ENCODE peak calls at places on chromosomes 12 and 14, in ten cellular contexts. P is WTC11, D is left ventricle myocardium inferior, I is cardiac fibroblast, A is uterus, R is Calu3, C is astrocyte of the spinal cord, T is endothelial cell, F is kidney, K is heart right ventricle. E is an unnamed sample.

GRCh38 chr12:57272337-57273151 is 21.6 kb upstream of the STAC3 start:
- DNase-seq in D (peak), P (no peak), R (no peak), A (no peak), T (no peak), I (no peak), F (no peak), C (peak), K (peak), E (no peak)

GRCh38 chr14:74368441-74368840 is 20.2 kb downstream of the VRTN start:
- DNase-seq in T (no peak), C (no peak), R (no peak), F (no peak), A (no peak), D (no peak), K (no peak), P (no peak), I (no peak), E (no peak)

GRCh38 chr14:71579331-71579730 is 352.9 kb upstream of the RGS6 start:
- DNase-seq in C (no peak), K (no peak), A (no peak), F (no peak), R (no peak), T (no peak), P (no peak), I (peak), D (no peak), E (no peak)

GRCh38 chr12:132186857-132187620 is 42.8 kb downstream of the NOC4L start:
- DNase-seq in R (no peak), F (peak), T (no peak), K (no peak), D (no peak), A (no peak), C (no peak), I (no peak), P (no peak), E (no peak)

GRCh38 chr12:106274575-106275081 is 26.8 kb upstream of the CKAP4 start:
- DNase-seq in T (no peak), I (peak), K (no peak), D (no peak), P (no peak), R (no peak), A (no peak), C (no peak), F (no peak), E (no peak)

GRCh38 chr12:103529306-103529705 is 33.5 kb upstream of the C12orf42 start:
- DNase-seq in A (no peak), C (no peak), K (no peak), I (no peak), P (no peak), D (no peak), T (no peak), F (no peak), R (no peak), E (no peak)

GRCh38 chr14:93747102-93747501 is 41.2 kb downstream of the PRIMA1 start:
- DNase-seq in F (no peak), P (no peak), D (no peak), K (no peak), A (no peak), R (no peak), T (no peak), C (no peak), I (no peak), E (no peak)

GRCh38 chr14:49512147-49512551 is 74.0 kb downstream of the RPS29 start:
- DNase-seq in P (no peak), D (no peak), C (peak), F (no peak), K (no peak), A (no peak), R (no peak), T (no peak), I (peak), E (no peak)

GRCh38 chr12:16606201-16606849 is 363 bp upstream of the LMO3 start:
- DNase-seq in C (peak), D (no peak), I (peak), P (peak), R (peak), T (no peak), F (peak), A (peak), K (no peak), E (peak)

GRCh38 chr14:72544615-72545387 is 349.1 kb downstream of the DPF3 start:
- DNase-seq in P (peak), F (no peak), R (no peak), C (no peak), T (no peak), D (no peak), K (no peak), I (no peak), A (no peak), E (no peak)

GRCh38 chr14:82642425-82642824 is 1108.8 kb upstream of the SEL1L start:
- DNase-seq in C (peak), A (no peak), K (no peak), D (no peak), P (peak), F (peak), R (no peak), T (no peak), I (no peak), E (peak)

GRCh38 chr12:104011265-104011664 is 38.7 kb downstream of the GLT8D2 start:
- DNase-seq in T (no peak), F (no peak), R (peak), I (peak), A (no peak), K (no peak), D (no peak), P (no peak), C (peak), E (no peak)

GRCh38 chr14:55316528-55316927 is 45.3 kb downstream of the FBXO34 start:
- DNase-seq in D (no peak), F (no peak), P (no peak), T (no peak), R (no peak), A (no peak), C (no peak), I (no peak), K (no peak), E (no peak)

GRCh38 chr14:32077081-32078029 is at the start of gene ARHGAP5:
- DNase-seq in T (peak), I (peak), F (no peak), D (no peak), P (peak), C (peak), R (peak), A (no peak), K (peak), E (peak)

GRCh38 chr14:54050759-54051158 is 94.1 kb upstream of the BMP4 start:
- DNase-seq in D (no peak), C (no peak), T (no peak), R (peak), A (no peak), P (no peak), I (no peak), K (no peak), F (no peak), E (no peak)

GRCh38 chr12:44246481-44247105 is 410.7 kb downstream of the TMEM117 start:
- DNase-seq in F (no peak), P (no peak), K (no peak), A (no peak), C (peak), D (no peak), R (no peak), T (no peak), I (no peak), E (no peak)

GRCh38 chr12:53659609-53660008 is 16.3 kb downstream of the ATP5MC2 start:
- DNase-seq in D (no peak), K (no peak), F (no peak), T (no peak), R (no peak), I (peak), C (peak), A (no peak), P (no peak), E (no peak)

GRCh38 chr12:27970391-27970980 is 2.0 kb downstream of the PTHLH start:
- DNase-seq in R (no peak), C (peak), F (peak), P (peak), A (peak), D (no peak), T (peak), K (peak), I (peak), E (peak)

GRCh38 chr14:22996823-22997301 is 13.1 kb downstream of the C14orf93 start:
- DNase-seq in I (no peak), A (peak), C (no peak), T (no peak), F (no peak), R (no peak), P (no peak), D (no peak), K (no peak), E (peak)

GRCh38 chr12:17333287-17333686 is 727.3 kb upstream of the LMO3 start:
- DNase-seq in P (no peak), D (no peak), F (no peak), R (no peak), C (no peak), K (no peak), T (no peak), I (no peak), A (no peak), E (no peak)

GRCh38 chr12:92735131-92735721 is 32.4 kb downstream of the PLEKHG7 start:
- DNase-seq in D (no peak), A (no peak), R (peak), T (no peak), P (no peak), K (peak), F (no peak), C (peak), I (peak), E (no peak)

GRCh38 chr12:27331927-27332324 is 710 bp upstream of the BMAL2 start:
- DNase-seq in D (no peak), F (no peak), C (peak), I (peak), R (no peak), T (no peak), A (no peak), P (no peak), K (no peak), E (no peak)

GRCh38 chr14:88599321-88599720 is 36.5 kb downstream of the ZC3H14 start:
- DNase-seq in I (no peak), D (no peak), T (no peak), A (no peak), F (no peak), R (no peak), C (no peak), P (no peak), K (no peak), E (no peak)

GRCh38 chr14:30558675-30559555 is at the start of gene G2E3:
- DNase-seq in K (peak), C (peak), F (peak), D (peak), P (peak), R (peak), A (peak), T (peak), I (peak), E (peak)

GRCh38 chr12:2263921-2264320 is 211.1 kb downstream of the CACNA1C start:
- DNase-seq in A (no peak), I (no peak), F (no peak), C (no peak), D (no peak), K (no peak), R (no peak), P (no peak), T (no peak), E (no peak)

GRCh38 chr12:102769323-102769916 is 147.6 kb downstream of the PAH start:
- DNase-seq in R (peak), D (peak), F (no peak), K (peak), A (peak), P (peak), C (peak), I (peak), T (peak), E (peak)

GRCh38 chr12:11652351-11653040 is 3.0 kb downstream of the ETV6 start:
- DNase-seq in C (peak), F (no peak), A (no peak), I (peak), D (no peak), K (peak), R (peak), P (no peak), T (no peak), E (no peak)

GRCh38 chr12:6450869-6451347 is 934 bp upstream of the TAPBPL start:
- DNase-seq in D (no peak), F (no peak), T (no peak), A (peak), C (no peak), P (no peak), K (no peak), R (no peak), I (no peak), E (peak)
- TF ChIP-seq CTCF in D (no peak), F (no peak), T (no peak), A (no peak), C (no peak), P (no peak), K (no peak), R (no peak), I (no peak), E (no peak)

GRCh38 chr12:107458990-107459389 is 226.6 kb upstream of the PWP1 start:
- DNase-seq in D (no peak), F (no peak), T (no peak), A (no peak), K (no peak), I (no peak), C (no peak), R (no peak), P (no peak), E (no peak)

GRCh38 chr12:107459649-107460048 is 225.9 kb upstream of the PWP1 start:
- DNase-seq in D (no peak), C (no peak), R (no peak), K (no peak), I (no peak), T (no peak), P (peak), F (no peak), A (no peak), E (no peak)

GRCh38 chr12:107464644-107465043 is 221.0 kb upstream of the PWP1 start:
- DNase-seq in C (no peak), A (no peak), P (no peak), I (no peak), K (no peak), F (no peak), D (no peak), T (no peak), R (no peak), E (no peak)

GRCh38 chr12:107461222-107461980 is 224.2 kb upstream of the PWP1 start:
- DNase-seq in T (no peak), K (no peak), P (no peak), A (no peak), D (no peak), C (peak), F (no peak), I (peak), R (no peak), E (no peak)

DNA sequence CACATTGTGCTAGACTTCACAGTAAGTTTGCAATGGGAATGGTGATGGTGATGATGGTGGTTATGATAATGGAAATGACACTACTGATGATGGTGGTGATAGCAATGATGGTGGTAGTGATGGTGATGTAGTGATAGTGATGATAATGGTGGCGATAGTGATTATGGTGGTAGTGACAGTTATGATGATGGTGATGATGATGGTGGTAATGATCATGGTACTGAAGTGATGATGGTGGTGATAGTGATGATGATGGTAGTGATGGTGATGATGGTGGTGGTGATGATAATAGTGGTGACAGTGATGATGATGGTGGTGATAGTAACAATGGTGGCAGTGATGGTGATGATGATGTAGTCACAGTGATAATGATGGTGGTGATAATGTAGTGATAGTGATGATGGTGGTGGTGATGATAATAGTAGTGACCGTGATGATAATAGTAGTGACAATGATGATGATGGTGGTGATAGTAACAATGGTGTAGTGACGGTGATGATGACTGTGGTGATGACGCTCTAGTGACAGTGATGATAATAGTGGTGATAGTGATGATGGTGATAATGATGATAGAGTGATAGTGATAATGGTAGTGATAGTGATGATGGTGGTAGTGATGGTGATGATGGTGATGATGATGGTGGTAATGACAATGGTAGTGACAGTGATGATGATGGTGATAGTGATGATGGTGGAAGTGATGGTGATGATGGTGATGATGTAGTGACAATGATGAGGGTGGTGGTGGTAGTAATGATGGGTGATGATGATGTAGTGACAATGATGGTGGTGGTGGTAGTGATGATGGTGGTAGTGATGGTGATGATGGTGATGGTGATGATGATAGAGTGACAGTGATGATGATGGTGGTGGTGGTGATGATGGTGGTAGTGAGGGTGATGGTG is 222.9 kb upstream of the PWP1 start:
- DNase-seq in A (no peak), K (no peak), I (no peak), P (no peak), T (no peak), R (no peak), F (no peak), D (no peak), C (no peak), E (no peak)
- TF ChIP-seq CTCF in A (no peak), K (no peak), I (no peak), P (no peak), T (no peak), R (no peak), F (no peak), D (no peak), C (no peak), E (no peak)

GRCh38 chr12:4584896-4585295 is 22.9 kb downstream of the DYRK4 start:
- DNase-seq in I (no peak), F (no peak), T (no peak), K (no peak), A (no peak), C (no peak), R (no peak), P (no peak), D (no peak), E (no peak)
- TF ChIP-seq CTCF in I (no peak), F (no peak), T (no peak), K (no peak), A (no peak), C (no peak), R (no peak), P (no peak), D (no peak), E (no peak)

DNA sequence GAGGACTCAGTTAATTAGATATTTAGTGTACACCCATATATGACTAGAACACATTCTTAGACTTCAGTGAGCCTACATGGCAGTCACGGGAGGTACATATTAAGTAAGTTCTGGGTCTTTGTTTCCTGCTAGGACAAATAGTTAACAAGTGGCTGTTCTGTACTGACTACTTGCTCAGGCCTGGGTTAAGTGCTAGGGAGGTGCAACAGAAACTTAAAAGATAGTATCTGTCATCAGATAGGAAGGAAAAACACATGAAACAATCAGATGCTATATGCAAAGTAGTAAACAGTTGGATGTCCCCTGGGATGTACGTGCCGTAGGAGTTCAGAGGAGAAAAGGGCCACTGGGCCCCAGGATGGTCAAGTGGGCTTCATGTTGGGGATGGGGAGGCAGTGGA is 59.5 kb downstream of the SLC4A8 start:
- DNase-seq in D (no peak), T (no peak), P (no peak), C (no peak), R (no peak), K (no peak), F (no peak), A (no peak), I (no peak), E (no peak)
- TF ChIP-seq CTCF in D (no peak), T (no peak), P (no peak), C (no peak), R (no peak), K (no peak), F (no peak), A (no peak), I (no peak), E (no peak)

DNA sequence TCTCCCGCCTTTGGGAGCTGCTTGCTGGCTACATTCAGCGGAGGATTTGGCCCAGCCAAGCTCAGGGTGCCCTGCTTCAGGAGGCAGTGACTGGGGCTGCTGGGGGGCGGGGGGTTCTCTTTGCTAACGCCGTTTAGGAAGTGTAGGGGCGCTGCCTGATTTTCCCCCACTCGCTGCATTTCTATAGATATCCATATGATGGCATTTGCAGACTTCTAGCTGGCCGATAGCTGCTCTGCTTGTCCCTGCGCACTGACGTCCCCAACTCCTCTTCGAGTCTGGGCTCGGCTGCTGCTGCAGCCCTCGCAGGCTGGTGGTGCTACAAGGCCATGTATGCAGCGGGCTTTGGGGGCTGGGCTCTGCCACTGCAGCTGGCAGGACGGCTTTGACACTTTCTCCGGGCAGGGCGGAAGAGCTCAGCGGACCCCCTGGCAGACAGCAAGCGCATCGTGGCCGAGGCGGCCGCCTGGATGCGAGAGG is 3.1 kb downstream of the LRFN5 start:
- DNase-seq in P (peak), T (peak), I (peak), A (peak), K (peak), R (no peak), C (peak), D (peak), F (peak), E (peak)
- TF ChIP-seq CTCF in P (no peak), T (no peak), I (no peak), A (no peak), K (peak), R (no peak), C (peak), D (no peak), F (no peak), E (no peak)

GRCh38 chr12:120725659-120726509 is at the start of gene ACADS:
- DNase-seq in P (peak), I (peak), D (peak), T (peak), C (peak), F (peak), R (peak), K (peak), A (peak), E (peak)
- TF ChIP-seq CTCF in P (no peak), I (no peak), D (peak), T (no peak), C (no peak), F (no peak), R (no peak), K (no peak), A (no peak), E (no peak)

GRCh38 chr12:52413202-52413601 is 7.1 kb upstream of the KRT82 start:
- DNase-seq in D (no peak), C (no peak), P (no peak), R (no peak), F (no peak), A (no peak), K (no peak), T (no peak), I (no peak), E (no peak)

GRCh38 chr12:52411806-52412205 is 5.7 kb upstream of the KRT82 start:
- DNase-seq in K (no peak), D (no peak), I (no peak), C (no peak), T (no peak), R (no peak), F (peak), P (no peak), A (no peak), E (no peak)

GRCh38 chr12:52415870-52416750 is 10.0 kb upstream of the KRT82 start:
- DNase-seq in T (no peak), C (peak), K (peak), R (no peak), I (peak), D (no peak), F (no peak), A (peak), P (no peak), E (no peak)

GRCh38 chr12:52414936-52415335 is 8.8 kb upstream of the KRT82 start:
- DNase-seq in K (no peak), D (no peak), R (no peak), C (no peak), F (no peak), P (no peak), I (no peak), A (no peak), T (no peak), E (no peak)

DNA sequence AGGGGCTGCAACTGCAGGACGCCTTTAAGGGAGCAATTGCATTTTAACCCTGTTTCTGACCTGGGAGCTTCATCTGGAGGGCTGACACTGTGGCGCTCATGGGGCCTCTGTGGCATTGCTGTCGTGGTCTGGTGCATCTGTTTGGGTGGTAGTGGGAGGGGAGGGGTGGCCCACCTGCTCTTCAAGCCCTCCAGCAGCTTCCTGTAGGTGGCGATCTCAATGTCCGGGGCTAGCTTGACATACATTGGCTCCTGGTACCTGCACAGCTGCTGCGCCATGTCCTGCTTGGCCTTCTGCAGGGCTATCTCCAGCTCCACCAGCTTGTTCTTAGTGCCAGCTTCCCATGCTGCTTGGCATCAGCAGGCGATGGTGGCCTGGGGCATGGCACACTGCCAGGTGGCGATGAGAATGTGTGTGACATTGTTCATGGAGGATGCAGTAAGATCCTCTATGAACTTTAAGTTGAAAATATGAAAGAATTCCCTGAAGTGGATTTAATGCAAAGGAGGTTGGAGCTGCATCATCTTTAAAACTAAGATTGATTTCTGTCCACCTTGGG is 7.7 kb upstream of the KRT82 start:
- DNase-seq in T (no peak), I (no peak), A (no peak), D (no peak), C (no peak), K (no peak), R (no peak), F (no peak), P (peak), E (no peak)
- TF ChIP-seq CTCF in T (no peak), I (no peak), A (no peak), D (no peak), C (no peak), K (no peak), R (no peak), F (no peak), P (no peak), E (no peak)

E was measured in glutamatergic neuron.